ENCODE peak calls at places on chromosomes 7 and 10, in five cellular contexts. One of them, this sample, is unnamed.

GRCh38 chr7:36515847-36516246 is 126.2 kb downstream of the ANLN start:
- DNase-seq in IMR-90: no peak
- DNase-seq in mesendoderm: no peak
- DNase-seq in H9: no peak
- DNase-seq in trophoblast cell: no peak
- DNase-seq in this sample: no peak

GRCh38 chr7:75867390-75867717 is 11.5 kb upstream of the RHBDD2 start:
- DNase-seq in IMR-90: peak
- DNase-seq in mesendoderm: no peak
- DNase-seq in H9: no peak
- DNase-seq in trophoblast cell: no peak
- DNase-seq in this sample: no peak

GRCh38 chr7:110204527-110204926 is 886.4 kb upstream of the LRRN3 start:
- DNase-seq in IMR-90: peak
- DNase-seq in mesendoderm: peak
- DNase-seq in H9: peak
- DNase-seq in trophoblast cell: no peak
- DNase-seq in this sample: peak

GRCh38 chr10:89337493-89337892 is 9.7 kb downstream of the IFIT3 start:
- DNase-seq in IMR-90: peak
- DNase-seq in mesendoderm: peak
- DNase-seq in H9: no peak
- DNase-seq in trophoblast cell: peak
- DNase-seq in this sample: no peak

GRCh38 chr7:133095119-133095671 is 13.3 kb upstream of the CHCHD3 start:
- DNase-seq in IMR-90: no peak
- DNase-seq in mesendoderm: peak
- DNase-seq in H9: no peak
- DNase-seq in trophoblast cell: no peak
- DNase-seq in this sample: no peak

GRCh38 chr10:100024741-100025140 is 15.0 kb upstream of the DNMBP start:
- DNase-seq in IMR-90: no peak
- DNase-seq in mesendoderm: no peak
- DNase-seq in H9: no peak
- DNase-seq in trophoblast cell: no peak
- DNase-seq in this sample: no peak

GRCh38 chr10:62647375-62648092 is 157.0 kb upstream of the ADO start:
- DNase-seq in IMR-90: no peak
- DNase-seq in mesendoderm: no peak
- DNase-seq in H9: no peak
- DNase-seq in trophoblast cell: no peak
- DNase-seq in this sample: no peak

GRCh38 chr10:4064489-4064888 is 279.5 kb upstream of the KLF6 start:
- DNase-seq in IMR-90: no peak
- DNase-seq in mesendoderm: no peak
- DNase-seq in H9: no peak
- DNase-seq in trophoblast cell: no peak
- DNase-seq in this sample: no peak

GRCh38 chr10:131841131-131841661 is 59.6 kb upstream of the PPP2R2D start:
- DNase-seq in IMR-90: no peak
- DNase-seq in mesendoderm: no peak
- DNase-seq in H9: peak
- DNase-seq in trophoblast cell: no peak
- DNase-seq in this sample: no peak

GRCh38 chr7:12111461-12112405 is 99.4 kb upstream of the TMEM106B start:
- DNase-seq in IMR-90: no peak
- DNase-seq in mesendoderm: peak
- DNase-seq in H9: peak
- DNase-seq in trophoblast cell: no peak
- DNase-seq in this sample: peak

GRCh38 chr10:68088744-68089143 is 13.7 kb upstream of the HERC4 start:
- DNase-seq in IMR-90: peak
- DNase-seq in mesendoderm: no peak
- DNase-seq in H9: no peak
- DNase-seq in trophoblast cell: no peak
- DNase-seq in this sample: no peak

GRCh38 chr7:92731327-92732063 is 104.9 kb downstream of the CDK6 start:
- DNase-seq in IMR-90: peak
- DNase-seq in mesendoderm: no peak
- DNase-seq in H9: no peak
- DNase-seq in trophoblast cell: no peak
- DNase-seq in this sample: no peak

GRCh38 chr7:782718-783449 is 49.4 kb upstream of the SUN1 start:
- DNase-seq in IMR-90: no peak
- DNase-seq in mesendoderm: no peak
- DNase-seq in H9: no peak
- DNase-seq in trophoblast cell: no peak
- DNase-seq in this sample: no peak

GRCh38 chr7:130733866-130734524 is at the start of gene KLF14:
- DNase-seq in IMR-90: no peak
- DNase-seq in mesendoderm: peak
- DNase-seq in H9: peak
- DNase-seq in trophoblast cell: peak
- DNase-seq in this sample: peak

GRCh38 chr7:13749666-13750065 is 239.8 kb downstream of the ETV1 start:
- DNase-seq in IMR-90: no peak
- DNase-seq in mesendoderm: no peak
- DNase-seq in H9: no peak
- DNase-seq in trophoblast cell: no peak
- DNase-seq in this sample: no peak

GRCh38 chr10:90192825-90193224 is 491.4 kb downstream of the KIF20B start:
- DNase-seq in IMR-90: no peak
- DNase-seq in mesendoderm: no peak
- DNase-seq in H9: no peak
- DNase-seq in trophoblast cell: no peak
- DNase-seq in this sample: no peak

GRCh38 chr7:107658467-107658866 is 2.2 kb upstream of the SLC26A4 start:
- DNase-seq in IMR-90: no peak
- DNase-seq in mesendoderm: no peak
- DNase-seq in H9: no peak
- DNase-seq in trophoblast cell: no peak
- DNase-seq in this sample: no peak

GRCh38 chr7:14902589-14902963 is at the start of gene DGKB:
- DNase-seq in IMR-90: peak
- DNase-seq in mesendoderm: peak
- DNase-seq in H9: peak
- DNase-seq in trophoblast cell: no peak
- DNase-seq in this sample: peak

GRCh38 chr10:32459072-32459703 is 13.2 kb downstream of the CCDC7 start:
- DNase-seq in IMR-90: no peak
- DNase-seq in mesendoderm: no peak
- DNase-seq in H9: no peak
- DNase-seq in trophoblast cell: no peak
- DNase-seq in this sample: no peak

GRCh38 chr7:117323877-117324699 is 1.2 kb upstream of the WNT2 start:
- DNase-seq in IMR-90: peak
- DNase-seq in mesendoderm: peak
- DNase-seq in H9: peak
- DNase-seq in trophoblast cell: no peak
- DNase-seq in this sample: peak

GRCh38 chr10:68633281-68633680 is 73.1 kb downstream of the TET1 start:
- DNase-seq in IMR-90: no peak
- DNase-seq in mesendoderm: no peak
- DNase-seq in H9: no peak
- DNase-seq in trophoblast cell: no peak
- DNase-seq in this sample: no peak

GRCh38 chr7:24755541-24756416 is 1.5 kb downstream of the GSDME start:
- DNase-seq in IMR-90: peak
- DNase-seq in mesendoderm: no peak
- DNase-seq in H9: no peak
- DNase-seq in trophoblast cell: no peak
- DNase-seq in this sample: no peak

GRCh38 chr10:42959833-42960232 is 117.0 kb upstream of the RET start:
- DNase-seq in IMR-90: no peak
- DNase-seq in mesendoderm: no peak
- DNase-seq in H9: no peak
- DNase-seq in trophoblast cell: no peak
- DNase-seq in this sample: no peak

GRCh38 chr7:149317986-149318672 is 56.1 kb downstream of the ZNF783 start:
- DNase-seq in IMR-90: no peak
- DNase-seq in mesendoderm: peak
- DNase-seq in H9: peak
- DNase-seq in trophoblast cell: no peak
- DNase-seq in this sample: no peak

GRCh38 chr10:3714526-3714925 is 70.5 kb downstream of the KLF6 start:
- DNase-seq in IMR-90: no peak
- DNase-seq in mesendoderm: no peak
- DNase-seq in H9: no peak
- DNase-seq in trophoblast cell: peak
- DNase-seq in this sample: no peak

GRCh38 chr10:88981435-88981834 is 9.2 kb upstream of the FAS start:
- DNase-seq in IMR-90: no peak
- DNase-seq in mesendoderm: no peak
- DNase-seq in H9: no peak
- DNase-seq in trophoblast cell: no peak
- DNase-seq in this sample: no peak

GRCh38 chr10:90171014-90171722 is 469.8 kb downstream of the KIF20B start:
- DNase-seq in IMR-90: no peak
- DNase-seq in mesendoderm: no peak
- DNase-seq in H9: no peak
- DNase-seq in trophoblast cell: no peak
- DNase-seq in this sample: no peak

GRCh38 chr7:66628361-66629221 is at the start of gene KCTD7:
- DNase-seq in IMR-90: peak
- DNase-seq in mesendoderm: peak
- DNase-seq in H9: peak
- DNase-seq in trophoblast cell: peak
- DNase-seq in this sample: peak

GRCh38 chr7:66629222-66629658 is 559 bp downstream of the KCTD7 start:
- DNase-seq in IMR-90: no peak
- DNase-seq in mesendoderm: no peak
- DNase-seq in H9: no peak
- DNase-seq in trophoblast cell: no peak
- DNase-seq in this sample: peak

GRCh38 chr7:66626236-66626957 is 2.3 kb upstream of the KCTD7 start:
- DNase-seq in IMR-90: peak
- DNase-seq in mesendoderm: peak
- DNase-seq in H9: no peak
- DNase-seq in trophoblast cell: peak
- DNase-seq in this sample: no peak

GRCh38 chr7:66627876-66628360 is 763 bp upstream of the KCTD7 start:
- DNase-seq in IMR-90: no peak
- DNase-seq in mesendoderm: no peak
- DNase-seq in H9: no peak
- DNase-seq in trophoblast cell: peak
- DNase-seq in this sample: no peak

GRCh38 chr7:66627151-66627681 is 1.5 kb upstream of the KCTD7 start:
- DNase-seq in IMR-90: peak
- DNase-seq in mesendoderm: no peak
- DNase-seq in H9: no peak
- DNase-seq in trophoblast cell: peak
- DNase-seq in this sample: no peak
- H2BK5ac ChIP-seq in IMR-90: peak
- H2BK5ac ChIP-seq in mesendoderm: no peak
- H2BK5ac ChIP-seq in H9: no peak
- H2BK5ac ChIP-seq in trophoblast cell: no peak
- H2BK5ac ChIP-seq in this sample: no peak

DNA sequence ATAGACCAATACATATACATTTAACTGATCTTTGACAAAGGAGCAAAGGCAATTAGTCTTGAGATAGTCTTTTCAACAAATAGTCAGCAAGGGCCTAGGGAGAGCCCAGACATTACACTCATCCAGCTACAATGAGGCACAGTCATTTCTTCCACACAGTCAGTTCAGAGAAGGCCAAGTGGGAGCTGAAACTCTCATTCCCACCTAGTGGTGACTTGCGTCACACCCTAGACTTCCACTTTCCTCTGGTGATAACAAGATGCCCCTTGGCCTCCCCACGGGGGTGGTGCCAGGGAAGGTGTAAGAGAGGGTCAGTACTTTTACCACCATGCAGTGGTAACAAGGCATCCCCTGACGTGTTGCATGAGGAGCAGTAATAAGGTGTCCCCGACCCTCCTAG is 8.0 kb downstream of the FRMPD2 start:
- DNase-seq in IMR-90: no peak
- DNase-seq in mesendoderm: no peak
- DNase-seq in H9: no peak
- DNase-seq in trophoblast cell: no peak
- DNase-seq in this sample: no peak
- H2BK5ac ChIP-seq in IMR-90: no peak
- H2BK5ac ChIP-seq in mesendoderm: no peak
- H2BK5ac ChIP-seq in H9: no peak
- H2BK5ac ChIP-seq in trophoblast cell: no peak
- H2BK5ac ChIP-seq in this sample: no peak

GRCh38 chr10:132912685-132913558 is 29.4 kb downstream of the CFAP46 start:
- DNase-seq in IMR-90: no peak
- DNase-seq in mesendoderm: peak
- DNase-seq in H9: peak
- DNase-seq in trophoblast cell: no peak
- DNase-seq in this sample: peak
- H2BK5ac ChIP-seq in IMR-90: no peak
- H2BK5ac ChIP-seq in mesendoderm: no peak
- H2BK5ac ChIP-seq in H9: no peak
- H2BK5ac ChIP-seq in trophoblast cell: no peak
- H2BK5ac ChIP-seq in this sample: no peak

GRCh38 chr7:157735826-157736225 is 399.0 kb downstream of the DNAJB6 start:
- DNase-seq in IMR-90: no peak
- DNase-seq in mesendoderm: no peak
- DNase-seq in H9: no peak
- DNase-seq in trophoblast cell: no peak
- DNase-seq in this sample: no peak

GRCh38 chr7:157736341-157736740 is 399.5 kb downstream of the DNAJB6 start:
- DNase-seq in IMR-90: no peak
- DNase-seq in mesendoderm: no peak
- DNase-seq in H9: no peak
- DNase-seq in trophoblast cell: no peak
- DNase-seq in this sample: no peak

GRCh38 chr7:157738064-157738460 is 401.3 kb downstream of the DNAJB6 start:
- DNase-seq in IMR-90: no peak
- DNase-seq in mesendoderm: peak
- DNase-seq in H9: peak
- DNase-seq in trophoblast cell: no peak
- DNase-seq in this sample: peak

GRCh38 chr7:157737151-157738063 is 400.6 kb downstream of the DNAJB6 start:
- DNase-seq in IMR-90: no peak
- DNase-seq in mesendoderm: peak
- DNase-seq in H9: no peak
- DNase-seq in trophoblast cell: no peak
- DNase-seq in this sample: peak

DNA sequence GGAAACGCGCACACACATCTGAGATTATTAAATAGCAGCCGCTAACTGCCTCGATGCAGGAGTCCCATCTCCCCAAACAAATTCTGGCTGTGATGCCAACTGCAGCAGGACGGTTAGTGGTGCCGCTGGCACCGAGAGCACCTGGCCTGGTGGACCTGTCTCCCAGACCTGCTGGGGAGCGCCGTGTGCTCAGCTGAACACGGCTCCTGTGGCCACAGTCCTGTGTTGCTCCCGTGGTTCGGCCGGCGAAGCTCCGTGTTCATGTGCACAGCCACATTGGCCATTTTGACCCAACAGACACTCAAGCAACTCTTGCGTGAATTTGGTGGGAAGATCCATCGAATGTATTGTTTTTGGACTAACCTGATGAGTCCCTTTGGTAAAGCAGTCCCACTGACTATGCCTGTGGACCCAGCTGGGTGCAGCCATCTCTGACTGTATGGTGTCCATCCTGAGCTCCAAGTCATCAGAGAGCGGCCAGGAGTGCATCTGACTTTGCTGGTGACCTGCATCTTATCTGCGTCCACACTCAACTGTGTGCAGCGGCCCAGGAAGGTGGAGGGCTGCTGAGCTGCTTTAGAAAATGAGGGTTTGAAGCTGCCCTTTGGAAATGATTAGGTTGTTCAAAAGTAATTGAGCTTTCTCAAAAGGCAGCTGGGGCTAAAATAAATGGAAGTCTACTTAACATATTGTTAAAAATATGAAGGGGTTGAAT is 398.3 kb downstream of the DNAJB6 start:
- DNase-seq in IMR-90: no peak
- DNase-seq in mesendoderm: no peak
- DNase-seq in H9: no peak
- DNase-seq in trophoblast cell: no peak
- DNase-seq in this sample: no peak
- H2BK5ac ChIP-seq in IMR-90: no peak
- H2BK5ac ChIP-seq in mesendoderm: no peak
- H2BK5ac ChIP-seq in H9: no peak
- H2BK5ac ChIP-seq in trophoblast cell: no peak
- H2BK5ac ChIP-seq in this sample: no peak

This sample was measured in neuronal stem cell.